ENCODE peak calls at places on chromosomes 4 and X, in eight cellular contexts. C is NCI-H187, R is CD14-positive monocyte, T is HEK293T, V is CMK, P is fibroblast of mammary gland, D is AG10803, Q is left lung. J is an unnamed sample.

GRCh38 chr4:162782778-162783507 is 383.7 kb downstream of the NAF1 start:
- DNase-seq in C (no peak), R (no peak), T (no peak), V (no peak), P (no peak), D (no peak), Q (no peak), J (no peak)

GRCh38 chr4:185396724-185397402 is at the start of gene ANKRD37:
- DNase-seq in C (no peak), R (no peak), T (peak), V (no peak), P (peak), D (peak), Q (peak), J (no peak)

GRCh38 chrX:40952855-40953254 is 132.4 kb upstream of the USP9X start:
- DNase-seq in C (no peak), R (no peak), T (no peak), V (no peak), P (peak), D (no peak), Q (no peak), J (no peak)

GRCh38 chrX:37348237-37349130 is 680 bp upstream of the PRRG1 start:
- DNase-seq in C (no peak), R (no peak), T (no peak), V (no peak), P (no peak), D (peak), Q (no peak), J (no peak)

GRCh38 chrX:32448320-32448719 is 763.0 kb downstream of the DMD start:
- DNase-seq in C (no peak), R (no peak), T (no peak), V (no peak), P (no peak), D (no peak), Q (no peak), J (no peak)

GRCh38 chr4:122826596-122827257 is at the start of gene FGF2:
- DNase-seq in C (no peak), R (no peak), T (peak), V (no peak), P (peak), D (peak), Q (peak), J (no peak)

GRCh38 chrX:149275836-149276235 is 229.3 kb downstream of the IDS start:
- DNase-seq in C (no peak), R (no peak), T (no peak), V (no peak), P (peak), D (peak), Q (no peak), J (no peak)

GRCh38 chr4:119559044-119559647 is 69.5 kb downstream of the PDE5A start:
- DNase-seq in C (no peak), R (no peak), T (peak), V (no peak), P (peak), D (peak), Q (no peak), J (no peak)

GRCh38 chr4:26786916-26787315 is 73.7 kb upstream of the STIM2 start:
- DNase-seq in C (no peak), R (no peak), T (no peak), V (no peak), P (no peak), D (no peak), Q (no peak), J (no peak)

GRCh38 chr4:7381890-7382633 is 52.7 kb downstream of the PSAPL1 start:
- DNase-seq in C (no peak), R (peak), T (no peak), V (no peak), P (no peak), D (no peak), Q (peak), J (no peak)

GRCh38 chr4:154490261-154490588 is 1.4 kb downstream of the DCHS2 start:
- DNase-seq in C (no peak), R (no peak), T (no peak), V (no peak), P (no peak), D (no peak), Q (no peak), J (no peak)

GRCh38 chrX:19334945-19335626 is 8.6 kb upstream of the PDHA1 start:
- DNase-seq in C (no peak), R (no peak), T (peak), V (no peak), P (peak), D (no peak), Q (no peak), J (no peak)

GRCh38 chrX:11321986-11322385 is 28.8 kb downstream of the AMELX start:
- DNase-seq in C (no peak), R (no peak), T (no peak), V (no peak), P (peak), D (no peak), Q (no peak), J (no peak)

GRCh38 chr4:37758226-37758625 is 68.3 kb upstream of the PGM2 start:
- DNase-seq in C (no peak), R (peak), T (no peak), V (no peak), P (peak), D (peak), Q (peak), J (peak)

GRCh38 chr4:62482355-62482754 is 1282.2 kb downstream of the ADGRL3 start:
- DNase-seq in C (no peak), R (no peak), T (no peak), V (no peak), P (no peak), D (no peak), Q (no peak), J (no peak)

GRCh38 chr4:26916195-26916594 is 55.6 kb downstream of the STIM2 start:
- DNase-seq in C (no peak), R (no peak), T (no peak), V (no peak), P (peak), D (peak), Q (no peak), J (no peak)

GRCh38 chrX:19094654-19095053 is 27.6 kb downstream of the ADGRG2 start:
- DNase-seq in C (no peak), R (no peak), T (no peak), V (no peak), P (no peak), D (no peak), Q (no peak), J (no peak)

GRCh38 chr4:105709081-105709450 is 482 bp downstream of the GSTCD start:
- DNase-seq in C (no peak), R (no peak), T (peak), V (peak), P (peak), D (no peak), Q (no peak), J (no peak)

GRCh38 chrX:56798866-56799864 is 70.1 kb downstream of the NBDY start:
- DNase-seq in C (no peak), R (no peak), T (no peak), V (no peak), P (no peak), D (no peak), Q (peak), J (no peak)

GRCh38 chrX:111505783-111506182 is 5.7 kb upstream of the SERTM2 start:
- DNase-seq in C (no peak), R (no peak), T (no peak), V (no peak), P (no peak), D (no peak), Q (no peak), J (no peak)

GRCh38 chr4:74125072-74125471 is 26.1 kb upstream of the CXCL2 start:
- DNase-seq in C (no peak), R (no peak), T (no peak), V (no peak), P (no peak), D (no peak), Q (no peak), J (no peak)